ENCODE peak calls at places on chromosomes 3 and 15, in four cellular contexts. B, L, O and K are unnamed samples.

GRCh38 chr3:71721721-71722157 is 3.5 kb downstream of the EIF4E3 start:
- DNase-seq in L (no peak), O (no peak), B (no peak), K (no peak)

GRCh38 chr15:89472785-89473256 is 23.6 kb downstream of the RHCG start:
- DNase-seq in L (peak; percentile 65), O (peak; percentile 17), B (peak; percentile 25), K (peak; percentile 52)

GRCh38 chr3:64109438-64109837 is 86.1 kb upstream of the PSMD6 start:
- DNase-seq in L (no peak), O (no peak), B (peak; percentile 23), K (no peak)

GRCh38 chr15:48897144-48897814 is 19.3 kb downstream of the EID1 start:
- DNase-seq in L (no peak), B (no peak), O (no peak), K (no peak)

GRCh38 chr3:183502782-183503181 is 52.7 kb downstream of the KLHL6 start:
- DNase-seq in B (no peak), O (no peak), L (no peak), K (peak; percentile 83)

GRCh38 chr3:107641572-107642307 is 119.0 kb downstream of the BBX start:
- DNase-seq in O (peak; percentile 22), L (no peak), B (no peak), K (no peak)

GRCh38 chr3:40869013-40869412 is 330.3 kb upstream of the CTNNB1 start:
- DNase-seq in B (no peak), L (no peak), O (no peak), K (no peak)

GRCh38 chr3:48528043-48528442 is 24.1 kb upstream of the SHISA5 start:
- DNase-seq in L (no peak), O (no peak), B (no peak), K (no peak)

GRCh38 chr15:69607101-69607500 is 154.5 kb downstream of the RPLP1 start:
- DNase-seq in L (no peak), B (peak; percentile 40), O (peak; percentile 4), K (no peak)

GRCh38 chr3:66378256-66378655 is 122.6 kb downstream of the LRIG1 start:
- DNase-seq in B (no peak), L (no peak), O (no peak), K (no peak)

GRCh38 chr3:72319202-72320095 is 528.8 kb downstream of the SHQ1 start:
- DNase-seq in B (no peak), L (no peak), O (no peak), K (no peak)

GRCh38 chr3:128946411-128946810 is 47.5 kb downstream of the CFAP92 start:
- DNase-seq in O (peak; percentile 30), B (no peak), L (no peak), K (no peak)

GRCh38 chr15:80241508-80241907 is 10.5 kb downstream of the CTXND1 start:
- DNase-seq in B (no peak), O (no peak), L (no peak), K (no peak)

GRCh38 chr3:171420667-171421066 is 39.5 kb downstream of the TNIK start:
- DNase-seq in B (no peak), O (no peak), L (no peak), K (no peak)

GRCh38 chr3:164879201-164879600 is 199.1 kb downstream of the SI start:
- DNase-seq in B (no peak), L (no peak), O (no peak), K (peak; percentile 31)

GRCh38 chr3:156685752-156686151 is 11.4 kb downstream of the TIPARP start:
- DNase-seq in L (no peak), O (no peak), B (no peak), K (no peak)

GRCh38 chr3:184040010-184040409 is 8.5 kb downstream of the HTR3D start:
- DNase-seq in O (peak; percentile 19), B (no peak), L (no peak), K (no peak)

GRCh38 chr3:191362036-191362435 is 31.7 kb upstream of the UTS2B start:
- DNase-seq in L (no peak), B (no peak), O (no peak), K (no peak)

GRCh38 chr15:63509933-63510547 is 5.6 kb downstream of the USP3 start:
- DNase-seq in O (no peak), L (no peak), B (no peak), K (no peak)

GRCh38 chr3:144060881-144061280 is 89.3 kb downstream of the DIPK2A start:
- DNase-seq in L (no peak), B (no peak), O (no peak), K (no peak)

GRCh38 chr15:42385206-42385979 is 26.1 kb downstream of the CAPN3 start:
- DNase-seq in L (no peak), B (no peak), O (no peak), K (no peak)

GRCh38 chr3:56700136-56700535 is 17.1 kb upstream of the TASOR start:
- DNase-seq in L (no peak), O (no peak), B (no peak), K (no peak)

GRCh38 chr3:132418916-132419315 is 1.6 kb downstream of the DNAJC13 start:
- DNase-seq in O (no peak), L (no peak), B (no peak), K (no peak)

GRCh38 chr3:69282191-69282590 is 103.7 kb downstream of the FRMD4B start:
- DNase-seq in O (no peak), L (no peak), B (no peak), K (no peak)

GRCh38 chr15:70099966-70100494 is 2.3 kb upstream of the TLE3 start:
- DNase-seq in O (no peak), L (no peak), B (no peak), K (no peak)

GRCh38 chr3:184234224-184234623 is 4.8 kb downstream of the VWA5B2 start:
- DNase-seq in L (no peak), B (peak; percentile 20), O (peak; percentile 52), K (peak; percentile 88)